ENCODE peak calls at places on chromosomes 13 and 19, in ten cellular contexts. M is GDM1; V is HCEC 1CT; A is NCI-H2171 treated with DMSO at 0.1 percent for 48 hours; I is stimulated activated CD8-positive, alpha-beta memory T cell treated with anti-CD3 and anti-CD28 coated beads, Interleukin-4, amount 100 ng/mL, for 1 hour; T is AG09319; R is heart right ventricle; O is fibroblast of lung; L is naive thymus-derived CD4-positive, alpha-beta T cell; D is left cardiac atrium. N is an unnamed sample.

GRCh38 chr19:988081-988480 is 3.9 kb downstream of the WDR18 start:
- DNase-seq in M (no peak), V (no peak), A (no peak), I (no peak), T (no peak), R (no peak), O (peak), L (no peak), D (no peak), N (no peak)

GRCh38 chr19:38561053-38561606 is 56.6 kb downstream of the MAP4K1 start:
- DNase-seq in M (no peak), V (no peak), A (no peak), I (no peak), T (no peak), R (no peak), O (no peak), L (no peak), D (no peak), N (no peak)

GRCh38 chr19:49333426-49334288 is 1.5 kb upstream of the CD37 start:
- DNase-seq in M (peak), V (no peak), A (no peak), I (no peak), T (no peak), R (no peak), O (no peak), L (peak), D (no peak), N (no peak)

GRCh38 chr19:11227201-11227886 is 12.1 kb upstream of the ANGPTL8 start:
- DNase-seq in M (no peak), V (no peak), A (no peak), I (no peak), T (no peak), R (no peak), O (no peak), L (peak), D (no peak), N (no peak)

GRCh38 chr13:29266743-29267142 is 328.7 kb downstream of the SLC7A1 start:
- DNase-seq in M (no peak), V (no peak), A (no peak), I (no peak), T (no peak), R (no peak), O (no peak), L (no peak), D (no peak), N (no peak)

GRCh38 chr19:45764487-45764886 is 4.6 kb downstream of the SIX5 start:
- DNase-seq in M (no peak), V (no peak), A (no peak), I (no peak), T (no peak), R (no peak), O (no peak), L (no peak), D (no peak), N (no peak)

GRCh38 chr19:17766543-17767131 is 15.4 kb downstream of the FCHO1 start:
- DNase-seq in M (peak), V (peak), A (peak), I (no peak), T (peak), R (peak), O (peak), L (peak), D (peak), N (peak)

GRCh38 chr13:30892966-30893365 is 13.1 kb upstream of the MEDAG start:
- DNase-seq in M (no peak), V (peak), A (no peak), I (no peak), T (no peak), R (peak), O (peak), L (no peak), D (peak), N (peak)

GRCh38 chr19:36258028-36258875 is 43.3 kb downstream of the ZNF146 start:
- DNase-seq in M (no peak), V (no peak), A (no peak), I (no peak), T (no peak), R (no peak), O (no peak), L (no peak), D (no peak), N (no peak)

GRCh38 chr13:112229445-112229844 is 146.7 kb upstream of the SPACA7 start:
- DNase-seq in M (no peak), V (no peak), A (no peak), I (no peak), T (no peak), R (no peak), O (no peak), L (no peak), D (no peak), N (no peak)

GRCh38 chr13:101985321-101985720 is 416.5 kb downstream of the FGF14 start:
- DNase-seq in M (no peak), V (peak), A (no peak), I (no peak), T (no peak), R (no peak), O (peak), L (no peak), D (no peak), N (no peak)

GRCh38 chr13:113047587-113047986 is 58.0 kb upstream of the F7 start:
- DNase-seq in M (no peak), V (no peak), A (no peak), I (no peak), T (no peak), R (peak), O (no peak), L (no peak), D (peak), N (no peak)

GRCh38 chr13:85197431-85197830 is 601.8 kb downstream of the SLITRK6 start:
- DNase-seq in M (no peak), V (no peak), A (no peak), I (no peak), T (no peak), R (no peak), O (no peak), L (no peak), D (no peak), N (no peak)

GRCh38 chr19:13004273-13004672 is 9.0 kb downstream of the NFIX start:
- DNase-seq in M (no peak), V (no peak), A (no peak), I (no peak), T (no peak), R (no peak), O (no peak), L (no peak), D (no peak), N (no peak)

GRCh38 chr13:42405665-42406390 is 133.9 kb downstream of the AKAP11 start:
- DNase-seq in M (no peak), V (no peak), A (no peak), I (no peak), T (no peak), R (no peak), O (peak), L (no peak), D (no peak), N (no peak)

GRCh38 chr19:33631628-33631995 is 9.9 kb downstream of the CHST8 start:
- DNase-seq in M (no peak), V (no peak), A (no peak), I (no peak), T (no peak), R (no peak), O (no peak), L (no peak), D (no peak), N (no peak)

GRCh38 chr19:19321143-19321577 is 531 bp downstream of the MAU2 start:
- DNase-seq in M (no peak), V (no peak), A (peak), I (no peak), T (no peak), R (no peak), O (peak), L (peak), D (no peak), N (no peak)

GRCh38 chr13:65600702-65601101 is 1629.4 kb downstream of the PCDH9 start:
- DNase-seq in M (no peak), V (peak), A (no peak), I (no peak), T (no peak), R (no peak), O (peak), L (no peak), D (no peak), N (no peak)

GRCh38 chr13:28607187-28607955 is 51.6 kb upstream of the POMP start:
- DNase-seq in M (no peak), V (no peak), A (no peak), I (no peak), T (no peak), R (no peak), O (no peak), L (no peak), D (no peak), N (no peak)

GRCh38 chr19:56133858-56134654 is 7.0 kb upstream of the ZNF444 start:
- DNase-seq in M (peak), V (no peak), A (no peak), I (no peak), T (no peak), R (no peak), O (no peak), L (no peak), D (no peak), N (no peak)

GRCh38 chr13:36712785-36713184 is 39.0 kb downstream of the SERTM1 start:
- DNase-seq in M (no peak), V (no peak), A (no peak), I (no peak), T (peak), R (no peak), O (peak), L (no peak), D (no peak), N (no peak)

GRCh38 chr19:54418930-54419800 is 3.9 kb downstream of the TTYH1 start:
- DNase-seq in M (no peak), V (no peak), A (no peak), I (no peak), T (no peak), R (no peak), O (no peak), L (no peak), D (no peak), N (no peak)

GRCh38 chr19:10192922-10193321 is 1.8 kb downstream of the DNMT1 start:
- DNase-seq in M (no peak), V (no peak), A (no peak), I (no peak), T (no peak), R (no peak), O (no peak), L (no peak), D (no peak), N (no peak)

GRCh38 chr13:113741101-113741731 is 17.8 kb upstream of the TMEM255B start:
- DNase-seq in M (peak), V (no peak), A (no peak), I (no peak), T (no peak), R (no peak), O (peak), L (peak), D (no peak), N (no peak)

GRCh38 chr13:40047322-40047771 is 391.9 kb downstream of the COG6 start:
- DNase-seq in M (no peak), V (no peak), A (no peak), I (no peak), T (no peak), R (no peak), O (no peak), L (no peak), D (no peak), N (no peak)

GRCh38 chr13:34967851-34968562 is 25.9 kb downstream of the NBEA start:
- DNase-seq in M (no peak), V (no peak), A (no peak), I (no peak), T (no peak), R (no peak), O (peak), L (no peak), D (no peak), N (no peak)

GRCh38 chr19:18062043-18062442 is 24.7 kb downstream of the IL12RB1 start:
- DNase-seq in M (no peak), V (no peak), A (peak), I (no peak), T (no peak), R (no peak), O (no peak), L (no peak), D (no peak), N (no peak)

GRCh38 chr19:54430306-54431254 is 15.3 kb downstream of the TTYH1 start:
- DNase-seq in M (peak), V (no peak), A (no peak), I (no peak), T (no peak), R (peak), O (no peak), L (peak), D (no peak), N (no peak)

GRCh38 chr19:10712041-10712440 is 5.8 kb upstream of the DNM2 start:
- DNase-seq in M (no peak), V (no peak), A (no peak), I (no peak), T (no peak), R (no peak), O (no peak), L (no peak), D (no peak), N (no peak)

GRCh38 chr19:42317535-42317934 is 4.4 kb downstream of the TMEM145 start:
- DNase-seq in M (no peak), V (no peak), A (no peak), I (no peak), T (no peak), R (no peak), O (no peak), L (no peak), D (no peak), N (no peak)

GRCh38 chr19:46471778-46472543 is 598 bp upstream of the PNMA8A start:
- DNase-seq in M (no peak), V (no peak), A (no peak), I (no peak), T (no peak), R (no peak), O (no peak), L (no peak), D (no peak), N (no peak)

GRCh38 chr19:29666634-29667389 is 1.6 kb downstream of the PLEKHF1 start:
- DNase-seq in M (no peak), V (peak), A (no peak), I (no peak), T (no peak), R (peak), O (peak), L (no peak), D (peak), N (peak)

GRCh38 chr19:41792513-41793413 is 3.6 kb upstream of the CEACAM3 start:
- DNase-seq in M (peak), V (peak), A (no peak), I (peak), T (peak), R (peak), O (peak), L (peak), D (peak), N (no peak)

GRCh38 chr19:18594824-18595373 is 6.3 kb downstream of the REX1BD start:
- DNase-seq in M (no peak), V (no peak), A (no peak), I (no peak), T (no peak), R (no peak), O (no peak), L (no peak), D (no peak), N (no peak)

GRCh38 chr13:77016241-77016812 is 10.6 kb downstream of the FBXL3 start:
- DNase-seq in M (no peak), V (no peak), A (no peak), I (no peak), T (no peak), R (no peak), O (peak), L (no peak), D (no peak), N (no peak)